ENCODE peak calls at places on chromosomes 3 and 15, in four cellular contexts. One of them, this sample, is unnamed.

GRCh38 chr3:42706721-42707619 is 4.4 kb upstream of the HHATL start:
- DNase-seq in CD4-positive, alpha-beta memory T cell: no peak
- DNase-seq in stimulated activated CD4-positive, alpha-beta T cell treated with anti-CD3 and anti-CD28 coated beads, Interleukin-4, amount 100 ng/mL, for 1 hour: no peak
- DNase-seq in tibial nerve: no peak
- DNase-seq in this sample: peak

GRCh38 chr3:111605016-111605415 is 9.9 kb upstream of the ZBED2 start:
- DNase-seq in CD4-positive, alpha-beta memory T cell: no peak
- DNase-seq in stimulated activated CD4-positive, alpha-beta T cell treated with anti-CD3 and anti-CD28 coated beads, Interleukin-4, amount 100 ng/mL, for 1 hour: no peak
- DNase-seq in tibial nerve: no peak
- DNase-seq in this sample: no peak

GRCh38 chr15:57626713-57627440 is 35.2 kb downstream of the MYZAP start:
- DNase-seq in CD4-positive, alpha-beta memory T cell: no peak
- DNase-seq in stimulated activated CD4-positive, alpha-beta T cell treated with anti-CD3 and anti-CD28 coated beads, Interleukin-4, amount 100 ng/mL, for 1 hour: no peak
- DNase-seq in tibial nerve: no peak
- DNase-seq in this sample: no peak

GRCh38 chr15:100572362-100572983 is 29.5 kb downstream of the LINS1 start:
- DNase-seq in CD4-positive, alpha-beta memory T cell: peak
- DNase-seq in stimulated activated CD4-positive, alpha-beta T cell treated with anti-CD3 and anti-CD28 coated beads, Interleukin-4, amount 100 ng/mL, for 1 hour: no peak
- DNase-seq in tibial nerve: no peak
- DNase-seq in this sample: no peak

GRCh38 chr3:173584834-173585831 is 187.6 kb downstream of the NLGN1 start:
- DNase-seq in CD4-positive, alpha-beta memory T cell: no peak
- DNase-seq in stimulated activated CD4-positive, alpha-beta T cell treated with anti-CD3 and anti-CD28 coated beads, Interleukin-4, amount 100 ng/mL, for 1 hour: no peak
- DNase-seq in tibial nerve: peak
- DNase-seq in this sample: no peak

GRCh38 chr15:66505430-66505811 is 295 bp downstream of the ZWILCH start:
- DNase-seq in CD4-positive, alpha-beta memory T cell: no peak
- DNase-seq in stimulated activated CD4-positive, alpha-beta T cell treated with anti-CD3 and anti-CD28 coated beads, Interleukin-4, amount 100 ng/mL, for 1 hour: no peak
- DNase-seq in tibial nerve: no peak
- DNase-seq in this sample: no peak

GRCh38 chr15:94526071-94526689 is 294.8 kb downstream of the MCTP2 start:
- DNase-seq in CD4-positive, alpha-beta memory T cell: no peak
- DNase-seq in stimulated activated CD4-positive, alpha-beta T cell treated with anti-CD3 and anti-CD28 coated beads, Interleukin-4, amount 100 ng/mL, for 1 hour: no peak
- DNase-seq in tibial nerve: no peak
- DNase-seq in this sample: no peak

GRCh38 chr3:11944052-11944673 is 60.0 kb upstream of the SYN2 start:
- DNase-seq in CD4-positive, alpha-beta memory T cell: no peak
- DNase-seq in stimulated activated CD4-positive, alpha-beta T cell treated with anti-CD3 and anti-CD28 coated beads, Interleukin-4, amount 100 ng/mL, for 1 hour: no peak
- DNase-seq in tibial nerve: no peak
- DNase-seq in this sample: no peak

GRCh38 chr15:85414991-85415390 is 34.6 kb downstream of the AKAP13 start:
- DNase-seq in CD4-positive, alpha-beta memory T cell: no peak
- DNase-seq in stimulated activated CD4-positive, alpha-beta T cell treated with anti-CD3 and anti-CD28 coated beads, Interleukin-4, amount 100 ng/mL, for 1 hour: no peak
- DNase-seq in tibial nerve: no peak
- DNase-seq in this sample: no peak

GRCh38 chr3:183123891-183124290 is 24.6 kb upstream of the MCCC1 start:
- DNase-seq in CD4-positive, alpha-beta memory T cell: no peak
- DNase-seq in stimulated activated CD4-positive, alpha-beta T cell treated with anti-CD3 and anti-CD28 coated beads, Interleukin-4, amount 100 ng/mL, for 1 hour: no peak
- DNase-seq in tibial nerve: no peak
- DNase-seq in this sample: no peak

GRCh38 chr3:49761661-49762060 is 24.7 kb downstream of the IP6K1 start:
- DNase-seq in CD4-positive, alpha-beta memory T cell: no peak
- DNase-seq in stimulated activated CD4-positive, alpha-beta T cell treated with anti-CD3 and anti-CD28 coated beads, Interleukin-4, amount 100 ng/mL, for 1 hour: no peak
- DNase-seq in tibial nerve: no peak
- DNase-seq in this sample: no peak

GRCh38 chr3:128794067-128794768 is 68.2 kb downstream of the RAB7A start:
- DNase-seq in CD4-positive, alpha-beta memory T cell: no peak
- DNase-seq in stimulated activated CD4-positive, alpha-beta T cell treated with anti-CD3 and anti-CD28 coated beads, Interleukin-4, amount 100 ng/mL, for 1 hour: no peak
- DNase-seq in tibial nerve: no peak
- DNase-seq in this sample: no peak

GRCh38 chr15:49888727-49889126 is 230.3 kb downstream of the ATP8B4 start:
- DNase-seq in CD4-positive, alpha-beta memory T cell: no peak
- DNase-seq in stimulated activated CD4-positive, alpha-beta T cell treated with anti-CD3 and anti-CD28 coated beads, Interleukin-4, amount 100 ng/mL, for 1 hour: no peak
- DNase-seq in tibial nerve: no peak
- DNase-seq in this sample: no peak

GRCh38 chr3:185988080-185988815 is 50.4 kb upstream of the TRA2B start:
- DNase-seq in CD4-positive, alpha-beta memory T cell: no peak
- DNase-seq in stimulated activated CD4-positive, alpha-beta T cell treated with anti-CD3 and anti-CD28 coated beads, Interleukin-4, amount 100 ng/mL, for 1 hour: no peak
- DNase-seq in tibial nerve: no peak
- DNase-seq in this sample: no peak

GRCh38 chr3:126714296-126714900 is 10.4 kb downstream of the CHCHD6 start:
- DNase-seq in CD4-positive, alpha-beta memory T cell: no peak
- DNase-seq in stimulated activated CD4-positive, alpha-beta T cell treated with anti-CD3 and anti-CD28 coated beads, Interleukin-4, amount 100 ng/mL, for 1 hour: no peak
- DNase-seq in tibial nerve: no peak
- DNase-seq in this sample: no peak

GRCh38 chr3:56347219-56347871 is 120.9 kb downstream of the ERC2 start:
- DNase-seq in CD4-positive, alpha-beta memory T cell: peak
- DNase-seq in stimulated activated CD4-positive, alpha-beta T cell treated with anti-CD3 and anti-CD28 coated beads, Interleukin-4, amount 100 ng/mL, for 1 hour: no peak
- DNase-seq in tibial nerve: peak
- DNase-seq in this sample: no peak

GRCh38 chr3:120435621-120436020 is 15.2 kb downstream of the FSTL1 start:
- DNase-seq in CD4-positive, alpha-beta memory T cell: no peak
- DNase-seq in stimulated activated CD4-positive, alpha-beta T cell treated with anti-CD3 and anti-CD28 coated beads, Interleukin-4, amount 100 ng/mL, for 1 hour: no peak
- DNase-seq in tibial nerve: no peak
- DNase-seq in this sample: no peak

GRCh38 chr3:187799942-187800637 is 54.8 kb upstream of the BCL6 start:
- DNase-seq in CD4-positive, alpha-beta memory T cell: peak
- DNase-seq in stimulated activated CD4-positive, alpha-beta T cell treated with anti-CD3 and anti-CD28 coated beads, Interleukin-4, amount 100 ng/mL, for 1 hour: no peak
- DNase-seq in tibial nerve: no peak
- DNase-seq in this sample: no peak

GRCh38 chr3:128605091-128606046 is 45.2 kb downstream of the RPN1 start:
- DNase-seq in CD4-positive, alpha-beta memory T cell: no peak
- DNase-seq in stimulated activated CD4-positive, alpha-beta T cell treated with anti-CD3 and anti-CD28 coated beads, Interleukin-4, amount 100 ng/mL, for 1 hour: no peak
- DNase-seq in tibial nerve: no peak
- DNase-seq in this sample: no peak

GRCh38 chr3:168782193-168782592 is 686.5 kb upstream of the GOLIM4 start:
- DNase-seq in CD4-positive, alpha-beta memory T cell: no peak
- DNase-seq in stimulated activated CD4-positive, alpha-beta T cell treated with anti-CD3 and anti-CD28 coated beads, Interleukin-4, amount 100 ng/mL, for 1 hour: no peak
- DNase-seq in tibial nerve: no peak
- DNase-seq in this sample: no peak

GRCh38 chr3:44363591-44363990 is 25.0 kb downstream of the TCAIM start:
- DNase-seq in CD4-positive, alpha-beta memory T cell: no peak
- DNase-seq in stimulated activated CD4-positive, alpha-beta T cell treated with anti-CD3 and anti-CD28 coated beads, Interleukin-4, amount 100 ng/mL, for 1 hour: no peak
- DNase-seq in tibial nerve: no peak
- DNase-seq in this sample: no peak

GRCh38 chr15:87902772-87903388 is 353.7 kb downstream of the NTRK3 start:
- DNase-seq in CD4-positive, alpha-beta memory T cell: no peak
- DNase-seq in stimulated activated CD4-positive, alpha-beta T cell treated with anti-CD3 and anti-CD28 coated beads, Interleukin-4, amount 100 ng/mL, for 1 hour: no peak
- DNase-seq in tibial nerve: no peak
- DNase-seq in this sample: no peak

GRCh38 chr3:197397812-197398211 is 99.4 kb upstream of the DLG1 start:
- DNase-seq in CD4-positive, alpha-beta memory T cell: no peak
- DNase-seq in stimulated activated CD4-positive, alpha-beta T cell treated with anti-CD3 and anti-CD28 coated beads, Interleukin-4, amount 100 ng/mL, for 1 hour: no peak
- DNase-seq in tibial nerve: no peak
- DNase-seq in this sample: no peak

GRCh38 chr3:72290859-72291641 is 506.1 kb upstream of the PROK2 start:
- DNase-seq in CD4-positive, alpha-beta memory T cell: no peak
- DNase-seq in stimulated activated CD4-positive, alpha-beta T cell treated with anti-CD3 and anti-CD28 coated beads, Interleukin-4, amount 100 ng/mL, for 1 hour: no peak
- DNase-seq in tibial nerve: no peak
- DNase-seq in this sample: no peak

GRCh38 chr15:64009798-64010241 is 36.5 kb downstream of the DAPK2 start:
- DNase-seq in CD4-positive, alpha-beta memory T cell: peak
- DNase-seq in stimulated activated CD4-positive, alpha-beta T cell treated with anti-CD3 and anti-CD28 coated beads, Interleukin-4, amount 100 ng/mL, for 1 hour: peak
- DNase-seq in tibial nerve: no peak
- DNase-seq in this sample: peak

GRCh38 chr3:170499562-170500156 is 81.0 kb downstream of the CLDN11 start:
- DNase-seq in CD4-positive, alpha-beta memory T cell: no peak
- DNase-seq in stimulated activated CD4-positive, alpha-beta T cell treated with anti-CD3 and anti-CD28 coated beads, Interleukin-4, amount 100 ng/mL, for 1 hour: no peak
- DNase-seq in tibial nerve: peak
- DNase-seq in this sample: no peak

GRCh38 chr3:112230033-112230432 is 64.0 kb downstream of the SLC9C1 start:
- DNase-seq in CD4-positive, alpha-beta memory T cell: no peak
- DNase-seq in stimulated activated CD4-positive, alpha-beta T cell treated with anti-CD3 and anti-CD28 coated beads, Interleukin-4, amount 100 ng/mL, for 1 hour: no peak
- DNase-seq in tibial nerve: no peak
- DNase-seq in this sample: no peak

GRCh38 chr3:9725775-9726174 is 5.8 kb upstream of the BRPF1 start:
- DNase-seq in CD4-positive, alpha-beta memory T cell: no peak
- DNase-seq in stimulated activated CD4-positive, alpha-beta T cell treated with anti-CD3 and anti-CD28 coated beads, Interleukin-4, amount 100 ng/mL, for 1 hour: no peak
- DNase-seq in tibial nerve: no peak
- DNase-seq in this sample: no peak

GRCh38 chr3:53180305-53181023 is 19.5 kb downstream of the PRKCD start:
- DNase-seq in CD4-positive, alpha-beta memory T cell: no peak
- DNase-seq in stimulated activated CD4-positive, alpha-beta T cell treated with anti-CD3 and anti-CD28 coated beads, Interleukin-4, amount 100 ng/mL, for 1 hour: no peak
- DNase-seq in tibial nerve: no peak
- DNase-seq in this sample: no peak

GRCh38 chr15:38623744-38624143 is 59.1 kb upstream of the RASGRP1 start:
- DNase-seq in CD4-positive, alpha-beta memory T cell: no peak
- DNase-seq in stimulated activated CD4-positive, alpha-beta T cell treated with anti-CD3 and anti-CD28 coated beads, Interleukin-4, amount 100 ng/mL, for 1 hour: no peak
- DNase-seq in tibial nerve: no peak
- DNase-seq in this sample: no peak

GRCh38 chr3:22263042-22263441 is 512.0 kb upstream of the ZNF385D start:
- DNase-seq in CD4-positive, alpha-beta memory T cell: no peak
- DNase-seq in stimulated activated CD4-positive, alpha-beta T cell treated with anti-CD3 and anti-CD28 coated beads, Interleukin-4, amount 100 ng/mL, for 1 hour: no peak
- DNase-seq in tibial nerve: no peak
- DNase-seq in this sample: no peak

GRCh38 chr15:67083135-67083766 is 17.8 kb downstream of the SMAD3 start:
- DNase-seq in CD4-positive, alpha-beta memory T cell: peak
- DNase-seq in stimulated activated CD4-positive, alpha-beta T cell treated with anti-CD3 and anti-CD28 coated beads, Interleukin-4, amount 100 ng/mL, for 1 hour: no peak
- DNase-seq in tibial nerve: no peak
- DNase-seq in this sample: no peak

GRCh38 chr3:79419222-79419621 is 348.6 kb downstream of the ROBO1 start:
- DNase-seq in CD4-positive, alpha-beta memory T cell: no peak
- DNase-seq in stimulated activated CD4-positive, alpha-beta T cell treated with anti-CD3 and anti-CD28 coated beads, Interleukin-4, amount 100 ng/mL, for 1 hour: no peak
- DNase-seq in tibial nerve: no peak
- DNase-seq in this sample: no peak

This sample was measured in activated effector memory CD4-positive, alpha-beta T cell treated with anti-CD3 and anti-CD28 coated beads, Interleukin-2, amount 50 U/mL, for 16 hours.